ENCODE peak calls at places on chromosomes 13 and 19, in eight cellular contexts. I, A, X, S, R, N, M and Y are unnamed samples.

GRCh38 chr13:60613080-60613479 is 216.1 kb downstream of the TDRD3 start:
- DNase-seq in I (no peak), A (no peak), X (peak), S (no peak), R (no peak), N (no peak), M (no peak), Y (no peak)

GRCh38 chr19:53768401-53768800 is 55.7 kb downstream of the NLRP12 start:
- DNase-seq in I (no peak), A (no peak), X (no peak), S (no peak), R (no peak), N (no peak), M (no peak), Y (no peak)

GRCh38 chr13:107138468-107138867 is 570.5 kb upstream of the ARGLU1 start:
- DNase-seq in I (no peak), A (no peak), X (no peak), S (no peak), R (no peak), N (no peak), M (no peak), Y (no peak)

GRCh38 chr19:32367948-32368536 is 22.6 kb downstream of the ZNF507 start:
- DNase-seq in I (no peak), A (no peak), X (no peak), S (no peak), R (no peak), N (no peak), M (no peak), Y (no peak)

GRCh38 chr19:23116802-23117571 is at the start of gene ZNF730:
- DNase-seq in I (peak), A (no peak), X (no peak), S (peak), R (peak), N (peak), M (no peak), Y (peak)

GRCh38 chr13:113970810-113971470 is 2.9 kb downstream of the C13orf46 start:
- DNase-seq in I (peak), A (peak), X (no peak), S (no peak), R (peak), N (no peak), M (peak), Y (no peak)

GRCh38 chr19:47421844-47422395 is 2.6 kb upstream of the MEIS3 start:
- DNase-seq in I (no peak), A (peak), X (no peak), S (no peak), R (no peak), N (no peak), M (no peak), Y (no peak)

GRCh38 chr13:81171065-81171647 is 830.2 kb upstream of the SPRY2 start:
- DNase-seq in I (no peak), A (no peak), X (no peak), S (no peak), R (no peak), N (peak), M (no peak), Y (no peak)

GRCh38 chr19:41521860-41522555 is 54.0 kb upstream of the CEACAM21 start:
- DNase-seq in I (no peak), A (no peak), X (no peak), S (peak), R (no peak), N (no peak), M (no peak), Y (no peak)

GRCh38 chr13:50518791-50519201 is 324.7 kb downstream of the DLEU7 start:
- DNase-seq in I (no peak), A (no peak), X (no peak), S (no peak), R (no peak), N (no peak), M (no peak), Y (peak)

GRCh38 chr19:18415177-18415867 is 3.9 kb upstream of the SSBP4 start:
- DNase-seq in I (no peak), A (peak), X (peak), S (no peak), R (peak), N (peak), M (no peak), Y (no peak)

GRCh38 chr19:10292206-10292788 is 2.5 kb downstream of the ICAM5 start:
- DNase-seq in I (peak), A (peak), X (no peak), S (no peak), R (peak), N (peak), M (peak), Y (no peak)

GRCh38 chr13:66585669-66586203 is 644.4 kb downstream of the PCDH9 start:
- DNase-seq in I (no peak), A (no peak), X (no peak), S (no peak), R (no peak), N (no peak), M (no peak), Y (no peak)

GRCh38 chr19:5743640-5744039 is 23.2 kb downstream of the CATSPERD start:
- DNase-seq in I (no peak), A (no peak), X (no peak), S (no peak), R (no peak), N (no peak), M (no peak), Y (no peak)

GRCh38 chr19:18596752-18597157 is 8.2 kb downstream of the REX1BD start:
- DNase-seq in I (no peak), A (peak), X (peak), S (no peak), R (no peak), N (peak), M (peak), Y (no peak)

GRCh38 chr19:43290568-43291359 is 21.4 kb upstream of the PSG9 start:
- DNase-seq in I (no peak), A (no peak), X (no peak), S (no peak), R (no peak), N (no peak), M (no peak), Y (no peak)

GRCh38 chr19:12867120-12868099 is 13.8 kb downstream of the DNASE2 start:
- DNase-seq in I (no peak), A (no peak), X (no peak), S (no peak), R (peak), N (peak), M (no peak), Y (no peak)

GRCh38 chr19:7633619-7634018 is at the start of gene PCP2:
- DNase-seq in I (no peak), A (no peak), X (no peak), S (no peak), R (no peak), N (no peak), M (no peak), Y (no peak)

GRCh38 chr13:50421457-50422130 is 406.4 kb downstream of the KCNRG start:
- DNase-seq in I (no peak), A (no peak), X (no peak), S (no peak), R (no peak), N (no peak), M (no peak), Y (no peak)

GRCh38 chr19:6312018-6312417 is 21.4 kb downstream of the ACER1 start:
- DNase-seq in I (no peak), A (no peak), X (no peak), S (no peak), R (no peak), N (no peak), M (no peak), Y (no peak)

GRCh38 chr19:41945135-41945766 is 13.9 kb downstream of the RABAC1 start:
- DNase-seq in I (no peak), A (no peak), X (peak), S (peak), R (no peak), N (no peak), M (no peak), Y (no peak)

GRCh38 chr19:55640043-55640576 is 692 bp upstream of the ZNF580 start:
- DNase-seq in I (peak), A (no peak), X (peak), S (peak), R (peak), N (peak), M (peak), Y (no peak)

GRCh38 chr13:30033681-30034447 is 183.4 kb upstream of the UBL3 start:
- DNase-seq in I (no peak), A (peak), X (no peak), S (no peak), R (no peak), N (no peak), M (no peak), Y (no peak)

GRCh38 chr19:54431255-54431838 is 16.1 kb downstream of the TTYH1 start:
- DNase-seq in I (peak), A (no peak), X (no peak), S (no peak), R (no peak), N (no peak), M (peak), Y (no peak)

GRCh38 chr19:15431396-15432017 is 12.7 kb upstream of the AKAP8L start:
- DNase-seq in I (no peak), A (no peak), X (no peak), S (no peak), R (no peak), N (no peak), M (no peak), Y (no peak)
- H3K27ac ChIP-seq in I (no peak), A (peak), X (peak), S (peak), R (peak), N (peak), M (no peak), Y (no peak)

DNA sequence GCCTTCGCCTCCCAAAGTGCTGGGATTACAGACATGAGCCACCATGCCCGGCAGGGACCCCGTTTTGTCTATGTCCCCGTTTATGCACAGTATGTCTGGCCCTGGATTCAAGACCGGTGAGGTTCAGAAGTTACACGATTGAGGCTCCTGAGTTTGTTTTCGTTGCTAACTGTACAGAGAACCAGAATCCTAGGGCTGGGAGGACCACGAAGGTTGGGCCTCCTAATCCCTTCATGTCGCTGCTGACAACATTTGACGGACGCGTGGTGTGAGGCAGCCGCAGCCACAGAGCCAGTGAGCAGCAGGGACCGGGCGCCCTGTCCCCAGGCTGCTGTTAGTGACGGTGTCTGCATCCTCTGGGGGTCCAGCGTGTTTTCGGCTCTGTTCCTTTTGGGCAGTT is 91.4 kb downstream of the ATP11A start:
- DNase-seq in I (no peak), A (no peak), X (no peak), S (no peak), R (no peak), N (no peak), M (no peak), Y (no peak)
- H3K27ac ChIP-seq in I (no peak), A (no peak), X (no peak), S (no peak), R (peak), N (no peak), M (peak), Y (peak)

GRCh38 chr19:49340069-49340864 is 5.1 kb downstream of the CD37 start:
- DNase-seq in I (peak), A (peak), X (no peak), S (no peak), R (peak), N (peak), M (peak), Y (no peak)
- H3K27ac ChIP-seq in I (peak), A (peak), X (no peak), S (no peak), R (peak), N (peak), M (peak), Y (peak)

GRCh38 chr13:101144808-101145419 is 271.4 kb downstream of the NALCN start:
- DNase-seq in I (no peak), A (no peak), X (peak), S (no peak), R (no peak), N (peak), M (no peak), Y (peak)

GRCh38 chr13:101140936-101141335 is 275.4 kb downstream of the NALCN start:
- DNase-seq in I (no peak), A (no peak), X (no peak), S (no peak), R (no peak), N (no peak), M (no peak), Y (no peak)

GRCh38 chr13:101140087-101140770 is 276.1 kb downstream of the NALCN start:
- DNase-seq in I (no peak), A (no peak), X (no peak), S (no peak), R (no peak), N (no peak), M (no peak), Y (no peak)

GRCh38 chr13:101139076-101139475 is 277.2 kb downstream of the NALCN start:
- DNase-seq in I (no peak), A (no peak), X (no peak), S (no peak), R (no peak), N (no peak), M (no peak), Y (no peak)
- H3K27ac ChIP-seq in I (no peak), A (no peak), X (no peak), S (no peak), R (no peak), N (no peak), M (no peak), Y (peak)

DNA sequence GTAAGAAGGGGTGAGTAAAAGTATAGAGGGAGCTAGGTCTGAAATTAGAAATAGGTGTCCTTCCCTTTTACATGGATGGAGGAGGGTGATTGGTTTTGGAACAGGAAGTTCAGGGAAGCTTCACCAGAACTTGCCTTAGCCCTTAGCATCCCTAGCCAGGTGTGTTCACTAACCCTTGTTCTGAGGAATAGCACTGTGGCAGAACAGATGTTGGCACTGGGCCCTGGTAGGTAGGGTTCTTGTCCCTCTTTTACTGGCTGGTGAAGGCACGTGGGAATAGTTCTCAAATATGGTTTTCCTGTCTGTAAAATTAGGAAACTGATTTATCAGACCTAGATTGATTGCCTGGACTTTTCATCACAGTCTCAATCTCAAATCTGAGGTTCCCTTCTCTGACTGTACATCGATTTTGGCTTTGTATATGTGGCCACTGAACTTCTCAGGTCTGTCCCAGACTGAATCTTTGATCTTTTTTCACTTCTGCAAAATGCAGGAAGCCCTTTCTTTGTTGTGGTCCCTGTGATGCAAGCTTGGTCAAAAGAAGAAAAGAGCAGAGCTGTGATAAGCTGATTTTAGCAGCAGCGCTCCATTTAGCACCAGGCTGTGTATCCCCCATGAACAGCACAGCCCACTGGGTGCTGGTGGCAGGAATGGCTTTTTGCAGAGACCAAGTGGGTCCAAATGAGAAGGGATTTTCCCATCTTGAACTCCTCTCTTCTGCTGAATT is 86.2 kb upstream of the HTR2A start:
- DNase-seq in I (no peak), A (no peak), X (peak), S (no peak), R (no peak), N (no peak), M (no peak), Y (no peak)
- H3K27ac ChIP-seq in I (no peak), A (no peak), X (no peak), S (no peak), R (no peak), N (no peak), M (no peak), Y (no peak)

DNA sequence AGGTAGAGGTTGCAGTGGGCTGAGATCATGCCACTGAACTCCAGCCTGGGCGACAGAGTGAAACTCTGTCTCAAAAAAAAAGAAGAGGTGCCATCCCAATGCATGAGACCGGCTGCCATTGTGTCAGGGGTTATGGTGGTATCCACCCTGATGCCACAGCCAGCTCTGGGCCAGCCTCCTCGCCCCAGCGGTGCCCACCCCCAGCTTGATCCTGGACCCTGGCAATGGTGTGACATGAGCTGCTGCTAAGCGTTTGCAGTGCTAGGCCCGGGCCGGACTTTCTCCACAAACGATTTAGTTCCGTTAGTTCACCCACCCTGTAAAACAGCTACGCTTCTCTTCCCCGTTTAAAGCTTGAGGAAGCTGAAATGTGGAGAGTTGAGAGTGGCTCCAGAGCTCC is 25.6 kb downstream of the NKPD1 start:
- DNase-seq in I (no peak), A (no peak), X (no peak), S (no peak), R (no peak), N (no peak), M (no peak), Y (no peak)
- H3K27ac ChIP-seq in I (no peak), A (no peak), X (no peak), S (no peak), R (no peak), N (no peak), M (no peak), Y (no peak)